ENCODE peak calls at places on chromosome 6, in six cellular contexts. V, O, W, A, K and R are unnamed samples.

GRCh38 chr6:70547313-70547712 is 19.4 kb upstream of the SDHAF4 start:
- DNase-seq in A (no peak), K (no peak), W (no peak), O (peak), V (no peak), R (peak)

GRCh38 chr6:122778961-122779671 is 400 bp upstream of the FABP7 start:
- DNase-seq in O (no peak), A (no peak), V (peak), K (no peak), W (peak), R (no peak)

GRCh38 chr6:39330057-39330456 is 7.6 kb upstream of the KCNK16 start:
- DNase-seq in K (no peak), O (no peak), V (no peak), W (no peak), A (no peak), R (no peak)

GRCh38 chr6:21220271-21220987 is 373.1 kb upstream of the SOX4 start:
- DNase-seq in A (no peak), O (no peak), K (peak), W (no peak), V (no peak), R (no peak)

GRCh38 chr6:105874835-105875626 is 211.1 kb upstream of the PRDM1 start:
- DNase-seq in O (no peak), K (no peak), W (no peak), V (no peak), A (no peak), R (no peak)

GRCh38 chr6:33628401-33628964 is 7.4 kb downstream of the ITPR3 start:
- DNase-seq in V (no peak), O (no peak), K (no peak), W (no peak), A (no peak), R (no peak)

GRCh38 chr6:134381926-134382325 is 64.0 kb upstream of the SGK1 start:
- DNase-seq in K (no peak), V (no peak), A (no peak), O (no peak), W (no peak), R (no peak)

GRCh38 chr6:18997375-18997826 is 610.3 kb downstream of the RNF144B start:
- DNase-seq in A (no peak), O (peak), V (peak), K (no peak), W (peak), R (peak)

GRCh38 chr6:31053873-31054272 is 43.6 kb downstream of the MUC22 start:
- DNase-seq in A (no peak), V (no peak), K (no peak), W (no peak), O (no peak), R (no peak)

GRCh38 chr6:45001663-45002062 is 326.5 kb upstream of the RUNX2 start:
- DNase-seq in K (no peak), O (no peak), V (no peak), W (no peak), A (no peak), R (no peak)

GRCh38 chr6:35297541-35298481 is at the start of gene DEF6:
- DNase-seq in V (peak), A (peak), O (peak), W (peak), K (peak), R (peak)

GRCh38 chr6:143514996-143515760 is 3.7 kb upstream of the FUCA2 start:
- DNase-seq in A (no peak), W (no peak), V (no peak), O (no peak), K (no peak), R (no peak)

GRCh38 chr6:111444794-111445193 is 38.2 kb downstream of the REV3L start:
- DNase-seq in W (no peak), V (no peak), O (no peak), K (no peak), A (no peak), R (no peak)

GRCh38 chr6:91659881-91660280 is 1073.0 kb upstream of the MAP3K7 start:
- DNase-seq in W (no peak), O (no peak), A (no peak), V (no peak), K (no peak), R (no peak)

GRCh38 chr6:131368077-131368911 is 204.7 kb upstream of the ARG1 start:
- DNase-seq in O (no peak), V (no peak), A (no peak), K (no peak), W (no peak), R (no peak)

GRCh38 chr6:17169701-17170100 is 67.9 kb downstream of the STMND1 start:
- DNase-seq in V (no peak), W (no peak), A (no peak), O (no peak), K (no peak), R (no peak)

GRCh38 chr6:29035951-29036350 is 9.0 kb downstream of the OR2W1 start:
- DNase-seq in A (no peak), K (no peak), W (peak), V (no peak), O (no peak), R (no peak)

GRCh38 chr6:26017567-26017966 is 55.0 kb downstream of the TRIM38 start:
- DNase-seq in V (peak), A (no peak), K (peak), W (peak), O (peak), R (peak)

GRCh38 chr6:109580519-109580918 is 97.5 kb upstream of the ZBTB24 start:
- DNase-seq in A (no peak), K (peak), V (no peak), W (peak), O (peak), R (peak)

GRCh38 chr6:99550046-99550445 is 18.4 kb downstream of the CCNC start:
- DNase-seq in O (no peak), V (no peak), K (no peak), A (no peak), W (no peak), R (no peak)

GRCh38 chr6:20608905-20609304 is 74.6 kb downstream of the CDKAL1 start:
- DNase-seq in W (no peak), K (no peak), A (no peak), O (no peak), V (no peak), R (no peak)

GRCh38 chr6:42390228-42390934 is 61.3 kb downstream of the TRERF1 start:
- DNase-seq in V (no peak), O (no peak), K (no peak), W (no peak), A (no peak), R (no peak)

GRCh38 chr6:159996087-159996622 is 27.3 kb downstream of the IGF2R start:
- DNase-seq in W (no peak), K (no peak), A (no peak), V (no peak), O (no peak), R (no peak)

GRCh38 chr6:130359736-130360135 is 6.1 kb upstream of the TMEM200A start:
- DNase-seq in W (no peak), V (no peak), O (no peak), K (no peak), A (no peak), R (no peak)

GRCh38 chr6:80338201-80338836 is 231.8 kb downstream of the BCKDHB start:
- DNase-seq in K (peak), A (peak), V (peak), W (peak), O (peak), R (peak)

GRCh38 chr6:160428069-160428430 is 79.9 kb downstream of the SLC22A3 start:
- DNase-seq in O (no peak), V (no peak), K (no peak), W (no peak), A (no peak), R (no peak)

GRCh38 chr6:79868098-79868722 is 79.1 kb downstream of the ELOVL4 start:
- DNase-seq in W (peak), K (peak), V (peak), O (peak), A (no peak), R (peak)

GRCh38 chr6:16136536-16137450 is 7.9 kb downstream of the MYLIP start:
- DNase-seq in O (peak), W (no peak), A (no peak), V (no peak), K (no peak), R (peak)

GRCh38 chr6:7975764-7976146 is 65.2 kb upstream of the TXNDC5 start:
- DNase-seq in V (no peak), W (no peak), K (no peak), A (no peak), O (no peak), R (no peak)

GRCh38 chr6:109824105-109824504 is 133.0 kb downstream of the FIG4 start:
- DNase-seq in W (no peak), V (no peak), K (no peak), A (no peak), O (no peak), R (no peak)

GRCh38 chr6:8499540-8499939 is 64.2 kb upstream of the SLC35B3 start:
- DNase-seq in V (peak), O (no peak), W (no peak), A (no peak), K (no peak), R (no peak)

GRCh38 chr6:168116446-168116974 is 37.5 kb upstream of the FRMD1 start:
- DNase-seq in W (no peak), V (no peak), K (no peak), A (no peak), O (no peak), R (no peak)

GRCh38 chr6:40901322-40902055 is 137.5 kb downstream of the UNC5CL start:
- DNase-seq in V (no peak), K (no peak), O (no peak), A (no peak), W (no peak), R (no peak)
- H3K14ac ChIP-seq in V (no peak), K (no peak), O (no peak), A (no peak), W (no peak), R (no peak)

DNA sequence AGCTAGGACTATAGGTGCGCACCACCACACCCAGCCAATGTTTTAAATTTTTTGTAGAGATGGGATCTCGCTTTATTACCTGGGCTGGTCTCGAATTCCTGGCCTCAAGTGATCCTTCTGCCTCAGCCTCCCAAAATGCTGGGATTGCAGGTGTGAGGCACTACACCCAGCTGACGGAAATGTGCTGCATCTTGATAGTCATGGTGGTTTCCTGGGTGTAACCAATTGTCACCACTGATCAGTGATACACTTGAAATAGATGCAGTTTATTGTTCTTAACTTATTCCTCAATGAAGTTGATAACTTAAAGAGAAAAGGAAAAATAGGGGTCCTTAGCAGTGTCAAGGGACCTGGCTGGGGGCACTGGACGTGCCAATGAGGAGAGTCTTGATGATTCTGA is 92.4 kb downstream of the PPP1R14C start:
- DNase-seq in K (no peak), V (no peak), W (no peak), O (no peak), A (no peak), R (no peak)
- H3K14ac ChIP-seq in K (no peak), V (no peak), W (no peak), O (no peak), A (no peak), R (no peak)

GRCh38 chr6:164097056-164097455 is 682.5 kb downstream of the QKI start:
- DNase-seq in W (no peak), O (no peak), A (no peak), K (no peak), V (no peak), R (no peak)
- H3K14ac ChIP-seq in W (no peak), O (no peak), A (no peak), K (no peak), V (no peak), R (no peak)

GRCh38 chr6:47197672-47198640 is 111.7 kb downstream of the TNFRSF21 start:
- DNase-seq in O (no peak), A (no peak), K (no peak), W (no peak), V (no peak), R (peak)

GRCh38 chr6:47202638-47203037 is 107.1 kb downstream of the TNFRSF21 start:
- DNase-seq in A (no peak), W (no peak), V (no peak), K (no peak), O (no peak), R (no peak)

GRCh38 chr6:47203968-47204611 is 105.6 kb downstream of the TNFRSF21 start:
- DNase-seq in O (no peak), K (peak), V (no peak), W (no peak), A (no peak), R (no peak)

GRCh38 chr6:47203266-47203967 is 106.3 kb downstream of the TNFRSF21 start:
- DNase-seq in V (no peak), A (no peak), W (no peak), O (peak), K (no peak), R (peak)

GRCh38 chr6:47200536-47201334 is 109.0 kb downstream of the TNFRSF21 start:
- DNase-seq in O (no peak), W (no peak), K (no peak), V (no peak), A (no peak), R (peak)
- H3K14ac ChIP-seq in O (no peak), W (no peak), K (no peak), V (no peak), A (no peak), R (no peak)

GRCh38 chr6:113632220-113632864 is 224.8 kb upstream of the MARCKS start:
- DNase-seq in O (peak), W (no peak), K (peak), A (no peak), V (peak), R (peak)
- H3K14ac ChIP-seq in O (no peak), W (no peak), K (no peak), A (no peak), V (no peak), R (no peak)

DNA sequence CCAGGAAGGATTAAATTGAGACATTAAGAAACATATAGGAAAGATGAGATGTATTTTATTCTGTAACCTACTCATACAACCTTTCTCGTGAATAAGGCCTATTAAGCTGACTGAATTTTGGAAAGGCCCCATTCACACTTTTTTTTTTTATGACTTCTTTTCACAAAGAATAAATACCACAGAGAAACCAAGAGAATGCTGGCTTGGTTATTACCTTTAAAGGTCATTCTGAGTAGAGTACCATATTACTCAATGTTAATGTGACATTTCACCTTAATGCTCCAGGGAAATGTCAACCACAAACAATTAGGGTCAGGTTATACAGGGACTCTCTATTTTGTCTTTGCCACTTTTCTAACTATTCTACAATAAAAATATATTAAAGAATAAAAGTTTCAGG is 204.9 kb upstream of the PTCHD4 start:
- DNase-seq in V (no peak), W (no peak), O (no peak), A (no peak), K (no peak), R (no peak)
- H3K14ac ChIP-seq in V (no peak), W (no peak), O (no peak), A (no peak), K (no peak), R (no peak)

GRCh38 chr6:158322724-158323560 is 10.7 kb downstream of the TULP4 start:
- DNase-seq in V (no peak), O (peak), W (no peak), K (no peak), A (no peak), R (peak)
- H3K14ac ChIP-seq in V (no peak), O (no peak), W (peak), K (no peak), A (no peak), R (no peak)